ENCODE peak calls at places on chromosomes 2 and 18, in four cellular contexts. One of them, this sample, is unnamed. For H3K4me1, the result is how much of the 10 kb centered on the place peaks cover.

GRCh38 chr2:164669291-164669690 is 48.0 kb upstream of the GRB14 start:
- DNase-seq in prostate gland: no peak
- DNase-seq in uterus: no peak
- DNase-seq in heart right ventricle: no peak
- DNase-seq in this sample: no peak

GRCh38 chr18:62715439-62715792 is at the start of gene PHLPP1:
- DNase-seq in uterus: no peak
- DNase-seq in heart right ventricle: no peak
- DNase-seq in prostate gland: no peak
- DNase-seq in this sample: no peak

GRCh38 chr2:100643459-100643858 is 80.7 kb downstream of the PDCL3 start:
- DNase-seq in prostate gland: no peak
- DNase-seq in uterus: no peak
- DNase-seq in heart right ventricle: no peak
- DNase-seq in this sample: no peak

GRCh38 chr2:219335373-219335786 is 2.8 kb upstream of the RESP18 start:
- DNase-seq in prostate gland: no peak
- DNase-seq in uterus: no peak
- DNase-seq in heart right ventricle: no peak
- DNase-seq in this sample: no peak

GRCh38 chr2:66888791-66889631 is 454.1 kb downstream of the MEIS1 start:
- DNase-seq in prostate gland: peak
- DNase-seq in heart right ventricle: no peak
- DNase-seq in uterus: peak
- DNase-seq in this sample: peak

GRCh38 chr18:68316636-68317035 is 398.3 kb downstream of the TMX3 start:
- DNase-seq in prostate gland: no peak
- DNase-seq in heart right ventricle: no peak
- DNase-seq in uterus: no peak
- DNase-seq in this sample: no peak

GRCh38 chr2:167480986-167481309 is 592.7 kb downstream of the XIRP2 start:
- DNase-seq in heart right ventricle: no peak
- DNase-seq in uterus: no peak
- DNase-seq in prostate gland: no peak
- DNase-seq in this sample: no peak

GRCh38 chr18:1464444-1465217 is 560.0 kb downstream of the ADCYAP1 start:
- DNase-seq in prostate gland: no peak
- DNase-seq in uterus: no peak
- DNase-seq in heart right ventricle: no peak
- DNase-seq in this sample: no peak

GRCh38 chr2:209495855-209496585 is 72.2 kb downstream of the MAP2 start:
- DNase-seq in heart right ventricle: no peak
- DNase-seq in uterus: no peak
- DNase-seq in prostate gland: no peak
- DNase-seq in this sample: no peak

GRCh38 chr18:71951021-71951420 is 593.1 kb downstream of the CBLN2 start:
- DNase-seq in prostate gland: no peak
- DNase-seq in uterus: no peak
- DNase-seq in heart right ventricle: no peak
- DNase-seq in this sample: no peak

GRCh38 chr18:2889761-2890192 is 43.0 kb downstream of the EMILIN2 start:
- DNase-seq in heart right ventricle: no peak
- DNase-seq in prostate gland: no peak
- DNase-seq in uterus: no peak
- DNase-seq in this sample: no peak

DNA sequence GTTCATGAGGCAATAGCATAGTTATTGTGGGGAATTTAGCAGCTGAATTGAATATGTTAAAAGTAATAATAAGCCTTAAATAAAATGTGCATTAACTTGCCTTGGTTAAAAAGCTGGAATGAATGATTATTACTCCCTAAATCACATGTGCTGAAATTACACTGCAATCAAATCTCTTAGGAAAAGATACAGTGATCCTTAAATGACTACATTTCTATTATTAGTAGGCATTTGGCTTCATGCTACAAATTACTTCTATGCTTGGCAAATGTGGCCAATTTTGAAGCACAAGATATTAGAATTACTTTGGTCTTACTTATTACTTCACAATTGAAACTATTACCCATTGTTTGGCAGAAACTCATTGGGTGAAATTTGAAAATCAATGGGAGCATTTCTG is 5.4 kb downstream of the RND3 start:
- DNase-seq in prostate gland: no peak
- DNase-seq in heart right ventricle: no peak
- DNase-seq in uterus: no peak
- DNase-seq in this sample: no peak
- H3K4me1 ChIP-seq in prostate gland: under half
- H3K4me1 ChIP-seq in heart right ventricle: half or more
- H3K4me1 ChIP-seq in uterus: under half
- H3K4me1 ChIP-seq in this sample: half or more

GRCh38 chr2:28755411-28755810 is 3.8 kb downstream of the PPP1CB start:
- DNase-seq in heart right ventricle: no peak
- DNase-seq in prostate gland: no peak
- DNase-seq in uterus: no peak
- DNase-seq in this sample: no peak
- H3K4me1 ChIP-seq in heart right ventricle: half or more
- H3K4me1 ChIP-seq in prostate gland: under half
- H3K4me1 ChIP-seq in uterus: under half
- H3K4me1 ChIP-seq in this sample: half or more

DNA sequence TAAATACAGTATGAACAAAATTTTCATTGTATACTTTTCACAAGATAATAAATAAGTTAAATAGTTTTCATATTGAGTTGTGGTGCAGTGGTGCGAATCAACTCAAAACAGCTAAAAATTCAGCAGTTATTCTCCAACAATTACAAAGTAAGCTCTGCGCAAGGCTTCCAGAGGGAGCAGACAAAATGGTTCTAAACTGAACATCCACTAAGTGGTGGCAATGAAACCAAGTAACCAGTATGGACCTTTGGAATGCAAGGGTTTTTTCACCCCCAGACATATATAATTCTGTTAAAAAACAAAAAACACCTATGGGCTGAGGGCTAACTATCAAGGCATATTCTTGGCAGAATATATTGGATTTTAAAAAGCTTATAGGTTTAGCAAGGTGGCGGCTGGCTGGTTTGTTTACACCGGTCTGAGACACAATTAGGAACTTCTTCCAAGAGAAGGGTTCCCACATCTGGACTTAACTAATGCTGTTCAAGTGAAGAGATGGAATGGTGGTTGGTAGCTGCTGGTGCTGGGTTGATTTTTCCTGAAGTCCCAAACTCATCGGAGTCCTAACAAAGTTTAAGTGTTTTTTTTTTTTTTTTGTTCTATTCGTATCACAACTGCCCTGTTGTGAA is 2.9 kb downstream of the ZFP36L2 start:
- DNase-seq in uterus: no peak
- DNase-seq in prostate gland: no peak
- DNase-seq in heart right ventricle: no peak
- DNase-seq in this sample: no peak
- H3K4me1 ChIP-seq in uterus: under half
- H3K4me1 ChIP-seq in prostate gland: under half
- H3K4me1 ChIP-seq in heart right ventricle: half or more
- H3K4me1 ChIP-seq in this sample: half or more

DNA sequence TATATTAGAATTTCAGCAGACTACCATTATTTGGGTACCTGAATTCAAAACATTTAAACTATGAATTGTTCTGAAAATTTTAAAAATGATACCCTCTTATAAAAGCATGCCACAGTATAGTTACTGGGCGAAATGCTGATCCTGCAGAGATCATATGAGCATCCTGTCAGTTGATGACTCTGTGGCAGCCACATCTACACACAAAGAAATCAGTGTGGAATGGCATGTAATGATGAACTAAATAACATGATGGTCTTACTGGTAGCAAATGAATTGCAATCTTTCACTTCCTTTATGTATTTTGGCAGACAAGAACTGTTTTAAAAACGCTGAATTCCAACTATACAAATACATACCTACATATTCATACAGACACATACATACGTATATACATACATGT is 38.3 kb downstream of the MRPS9 start:
- DNase-seq in uterus: no peak
- DNase-seq in heart right ventricle: no peak
- DNase-seq in prostate gland: no peak
- DNase-seq in this sample: no peak
- H3K4me1 ChIP-seq in uterus: under half
- H3K4me1 ChIP-seq in heart right ventricle: under half
- H3K4me1 ChIP-seq in prostate gland: under half
- H3K4me1 ChIP-seq in this sample: under half

GRCh38 chr2:237472187-237472712 is 14.8 kb upstream of the MLPH start:
- DNase-seq in heart right ventricle: no peak
- DNase-seq in uterus: no peak
- DNase-seq in prostate gland: no peak
- DNase-seq in this sample: no peak
- H3K4me1 ChIP-seq in heart right ventricle: under half
- H3K4me1 ChIP-seq in uterus: under half
- H3K4me1 ChIP-seq in prostate gland: under half
- H3K4me1 ChIP-seq in this sample: under half

GRCh38 chr2:221018262-221018661 is 553.8 kb downstream of the EPHA4 start:
- DNase-seq in prostate gland: no peak
- DNase-seq in heart right ventricle: no peak
- DNase-seq in uterus: no peak
- DNase-seq in this sample: no peak
- H3K4me1 ChIP-seq in prostate gland: under half
- H3K4me1 ChIP-seq in heart right ventricle: under half
- H3K4me1 ChIP-seq in uterus: under half
- H3K4me1 ChIP-seq in this sample: under half

GRCh38 chr18:8705280-8705940 is at the start of gene MTCL1:
- DNase-seq in prostate gland: peak
- DNase-seq in uterus: no peak
- DNase-seq in heart right ventricle: no peak
- DNase-seq in this sample: no peak

GRCh38 chr18:8702668-8703067 is 2.7 kb upstream of the MTCL1 start:
- DNase-seq in heart right ventricle: no peak
- DNase-seq in uterus: no peak
- DNase-seq in prostate gland: no peak
- DNase-seq in this sample: no peak

GRCh38 chr18:8703181-8703638 is 2.1 kb upstream of the MTCL1 start:
- DNase-seq in prostate gland: no peak
- DNase-seq in uterus: no peak
- DNase-seq in heart right ventricle: no peak
- DNase-seq in this sample: no peak

GRCh38 chr18:8704361-8705279 is 736 bp upstream of the MTCL1 start:
- DNase-seq in heart right ventricle: peak
- DNase-seq in uterus: peak
- DNase-seq in prostate gland: peak
- DNase-seq in this sample: peak

DNA sequence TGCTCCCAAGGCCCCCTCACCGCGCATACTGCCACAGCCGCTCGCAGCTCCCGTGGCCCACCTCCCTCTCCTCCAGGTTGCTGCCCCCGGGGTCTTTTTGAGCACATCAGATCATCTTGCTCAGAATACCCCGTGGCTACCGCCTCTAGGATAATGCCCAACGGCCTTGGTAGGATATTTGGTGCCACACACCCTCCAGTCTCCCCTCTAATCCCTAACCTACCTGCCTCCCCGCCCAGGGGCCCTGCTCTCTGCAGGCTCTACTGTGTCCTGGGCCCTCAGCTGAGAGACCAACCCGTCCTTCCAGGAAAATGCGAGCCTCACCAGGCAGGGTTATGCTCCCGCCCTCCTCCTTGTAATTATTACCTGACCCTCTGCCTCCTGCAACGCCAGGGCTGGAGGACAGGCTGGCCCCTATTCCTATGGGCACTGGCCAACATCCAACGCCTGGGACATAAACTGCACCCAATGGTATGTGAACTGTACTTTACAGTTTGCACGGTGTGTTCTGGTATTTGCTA is 1.5 kb upstream of the MTCL1 start:
- DNase-seq in uterus: peak
- DNase-seq in prostate gland: no peak
- DNase-seq in heart right ventricle: no peak
- DNase-seq in this sample: no peak
- H3K4me1 ChIP-seq in uterus: under half
- H3K4me1 ChIP-seq in prostate gland: under half
- H3K4me1 ChIP-seq in heart right ventricle: under half
- H3K4me1 ChIP-seq in this sample: under half

GRCh38 chr2:112836695-112837117 is at the start of gene IL1B:
- DNase-seq in prostate gland: no peak
- DNase-seq in uterus: no peak
- DNase-seq in heart right ventricle: no peak
- DNase-seq in this sample: no peak

GRCh38 chr2:112831956-112832567 is 4.5 kb downstream of the IL1B start:
- DNase-seq in uterus: no peak
- DNase-seq in prostate gland: no peak
- DNase-seq in heart right ventricle: no peak
- DNase-seq in this sample: no peak

GRCh38 chr2:112833532-112833931 is 3.0 kb downstream of the IL1B start:
- DNase-seq in prostate gland: no peak
- DNase-seq in uterus: no peak
- DNase-seq in heart right ventricle: no peak
- DNase-seq in this sample: no peak

GRCh38 chr2:112835553-112836535 is 735 bp downstream of the IL1B start:
- DNase-seq in uterus: no peak
- DNase-seq in heart right ventricle: no peak
- DNase-seq in prostate gland: no peak
- DNase-seq in this sample: no peak

GRCh38 chr2:112834379-112835014 is 2.1 kb downstream of the IL1B start:
- DNase-seq in prostate gland: no peak
- DNase-seq in heart right ventricle: no peak
- DNase-seq in uterus: no peak
- DNase-seq in this sample: no peak
- H3K4me1 ChIP-seq in prostate gland: under half
- H3K4me1 ChIP-seq in heart right ventricle: under half
- H3K4me1 ChIP-seq in uterus: under half
- H3K4me1 ChIP-seq in this sample: under half

GRCh38 chr2:235006986-235007385 is 55.2 kb downstream of the SH3BP4 start:
- DNase-seq in prostate gland: no peak
- DNase-seq in uterus: no peak
- DNase-seq in heart right ventricle: no peak
- DNase-seq in this sample: no peak
- H3K4me1 ChIP-seq in prostate gland: under half
- H3K4me1 ChIP-seq in uterus: under half
- H3K4me1 ChIP-seq in heart right ventricle: half or more
- H3K4me1 ChIP-seq in this sample: half or more

DNA sequence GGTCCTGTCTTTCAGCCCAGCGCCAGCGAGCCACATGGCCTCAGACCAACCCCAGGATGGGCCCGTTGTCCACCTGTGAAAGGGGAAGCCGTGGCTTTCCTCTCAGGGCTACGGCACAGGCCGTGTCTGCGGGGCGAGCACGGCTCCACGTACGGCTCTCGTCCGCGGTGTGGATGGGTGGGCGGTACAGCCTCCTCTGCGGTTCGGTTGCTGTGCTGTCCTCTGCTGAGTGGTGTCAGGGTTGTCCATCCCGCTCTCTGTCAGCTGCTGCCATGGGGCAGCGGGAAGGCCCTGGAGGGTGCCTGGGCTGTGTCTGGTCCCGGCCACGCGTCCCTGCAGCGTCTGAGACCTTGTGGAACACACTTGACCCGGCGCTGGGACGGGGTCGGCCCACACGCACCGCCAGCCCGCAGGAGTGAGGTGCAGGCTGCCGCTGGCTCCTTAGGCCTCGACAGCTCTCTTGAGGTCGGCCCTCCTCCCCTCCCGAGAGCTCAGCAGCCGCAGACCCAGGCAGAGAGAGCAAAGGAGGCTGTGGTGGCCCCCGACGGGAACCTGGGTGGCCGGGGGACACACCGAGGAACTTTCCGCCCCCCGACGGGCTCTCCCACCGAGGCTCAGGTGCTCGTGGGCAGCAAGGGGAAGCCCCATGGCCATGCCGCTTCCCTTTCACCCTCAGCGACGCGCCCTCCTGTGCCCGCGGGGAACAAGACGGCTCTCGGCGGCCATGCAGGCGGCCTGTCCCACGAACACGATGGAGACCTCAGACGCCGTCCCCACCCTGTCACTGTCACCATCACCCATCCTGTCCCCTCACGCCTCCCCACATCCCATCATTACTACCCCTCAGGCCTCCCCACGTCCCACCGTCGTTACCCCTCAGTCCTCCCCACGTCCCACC is 128.7 kb downstream of the NFATC1 start:
- DNase-seq in heart right ventricle: no peak
- DNase-seq in prostate gland: no peak
- DNase-seq in uterus: no peak
- DNase-seq in this sample: no peak
- H3K4me1 ChIP-seq in heart right ventricle: under half
- H3K4me1 ChIP-seq in prostate gland: under half
- H3K4me1 ChIP-seq in uterus: under half
- H3K4me1 ChIP-seq in this sample: under half